ENCODE peak calls at places on chromosomes 2 and 18, in five cellular contexts. J is sigmoid colon, Z is PC-3, A is fibroblast of the aortic adventitia, K is fibroblast of lung. B is an unnamed sample.

GRCh38 chr2:54402350-54402749 is 53.8 kb upstream of the SPTBN1 start:
- DNase-seq in J (peak), Z (no peak), A (peak), K (peak), B (no peak)

GRCh38 chr2:32732912-32733472 is 105.1 kb downstream of the TTC27 start:
- DNase-seq in J (no peak), Z (no peak), A (no peak), K (no peak), B (no peak)

GRCh38 chr2:229920011-229920781 is 1.6 kb downstream of the TRIP12 start:
- DNase-seq in J (no peak), Z (no peak), A (peak), K (peak), B (no peak)

GRCh38 chr2:100367163-100367562 is 44.9 kb upstream of the LONRF2 start:
- DNase-seq in J (no peak), Z (no peak), A (no peak), K (no peak), B (no peak)

GRCh38 chr2:180276733-180277132 is 269.6 kb upstream of the CWC22 start:
- DNase-seq in J (no peak), Z (no peak), A (no peak), K (no peak), B (no peak)

GRCh38 chr2:34545486-34546136 is 946.5 kb upstream of the FAM98A start:
- DNase-seq in J (no peak), Z (no peak), A (no peak), K (no peak), B (no peak)

GRCh38 chr2:118266086-118266485 is 177.8 kb downstream of the INSIG2 start:
- DNase-seq in J (no peak), Z (peak), A (no peak), K (peak), B (no peak)

GRCh38 chr2:199457147-199458016 is at the start of gene SATB2:
- DNase-seq in J (peak), Z (peak), A (peak), K (peak), B (no peak)

GRCh38 chr2:222300725-222301295 is 2.0 kb upstream of the PAX3 start:
- DNase-seq in J (no peak), Z (no peak), A (no peak), K (peak), B (no peak)

GRCh38 chr2:186515376-186515775 is 29.3 kb downstream of the ZC3H15 start:
- DNase-seq in J (no peak), Z (no peak), A (no peak), K (peak), B (no peak)

GRCh38 chr2:197358927-197359326 is 48.3 kb upstream of the ANKRD44 start:
- DNase-seq in J (no peak), Z (peak), A (no peak), K (peak), B (no peak)

GRCh38 chr2:120831891-120832290 is 96.2 kb downstream of the GLI2 start:
- DNase-seq in J (peak), Z (no peak), A (no peak), K (no peak), B (no peak)

GRCh38 chr18:69885841-69886531 is 61.7 kb downstream of the CD226 start:
- DNase-seq in J (no peak), Z (no peak), A (no peak), K (no peak), B (peak)

GRCh38 chr2:191304939-191305875 is 60.0 kb downstream of the MYO1B start:
- DNase-seq in J (peak), Z (no peak), A (peak), K (peak), B (no peak)

GRCh38 chr2:197647961-197648690 is 27.3 kb downstream of the RFTN2 start:
- DNase-seq in J (no peak), Z (no peak), A (no peak), K (no peak), B (no peak)

GRCh38 chr2:43038034-43038719 is 188.2 kb downstream of the ZFP36L2 start:
- DNase-seq in J (no peak), Z (peak), A (peak), K (peak), B (no peak)

GRCh38 chr2:55224761-55225261 is 7.3 kb downstream of the CLHC1 start:
- DNase-seq in J (no peak), Z (no peak), A (no peak), K (no peak), B (no peak)

GRCh38 chr2:60602828-60603532 is 49.5 kb upstream of the BCL11A start:
- DNase-seq in J (no peak), Z (no peak), A (no peak), K (no peak), B (no peak)

GRCh38 chr18:7307586-7307985 is 76.7 kb downstream of the LRRC30 start:
- DNase-seq in J (no peak), Z (no peak), A (no peak), K (no peak), B (no peak)

GRCh38 chr2:239943991-239944441 is 81.1 kb downstream of the NDUFA10 start:
- DNase-seq in J (peak), Z (no peak), A (no peak), K (no peak), B (no peak)

GRCh38 chr18:44958040-44958439 is 277.4 kb downstream of the SETBP1 start:
- DNase-seq in J (no peak), Z (no peak), A (no peak), K (no peak), B (no peak)

GRCh38 chr2:6750389-6751158 is 115.1 kb downstream of the CMPK2 start:
- DNase-seq in J (no peak), Z (no peak), A (no peak), K (peak), B (no peak)

GRCh38 chr2:103959174-103960125 is 894.5 kb upstream of the POU3F3 start:
- DNase-seq in J (no peak), Z (peak), A (no peak), K (peak), B (no peak)

GRCh38 chr18:56715121-56715520 is 64.0 kb downstream of the WDR7 start:
- DNase-seq in J (no peak), Z (no peak), A (peak), K (peak), B (no peak)

GRCh38 chr18:56711706-56712445 is 60.7 kb downstream of the WDR7 start:
- DNase-seq in J (no peak), Z (no peak), A (peak), K (no peak), B (no peak)

GRCh38 chr18:56712761-56713160 is 61.6 kb downstream of the WDR7 start:
- DNase-seq in J (no peak), Z (no peak), A (no peak), K (no peak), B (no peak)

DNA sequence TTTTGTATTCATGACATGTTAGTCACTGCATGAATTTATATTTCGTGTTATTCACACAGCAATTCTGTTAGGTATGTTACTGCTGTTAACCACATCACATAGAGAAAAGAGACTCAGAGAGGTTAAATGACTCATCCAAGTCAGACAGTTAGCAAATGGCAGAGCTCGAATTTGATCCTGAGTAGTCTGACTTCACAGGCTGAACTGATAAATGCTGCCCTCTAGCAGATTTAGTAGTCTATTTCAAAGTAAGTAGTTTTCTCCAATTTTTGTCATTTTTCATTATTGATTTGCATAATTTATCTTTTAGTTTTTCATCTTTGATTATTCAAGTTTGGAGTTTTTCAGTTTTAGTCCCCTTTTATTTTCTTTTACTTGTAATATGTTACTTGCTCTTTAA is 58.3 kb downstream of the WDR7 start:
- DNase-seq in J (no peak), Z (peak), A (peak), K (peak), B (peak)
- TF ChIP-seq CTCF in J (no peak), Z (peak), A (no peak), K (no peak), B (no peak)

DNA sequence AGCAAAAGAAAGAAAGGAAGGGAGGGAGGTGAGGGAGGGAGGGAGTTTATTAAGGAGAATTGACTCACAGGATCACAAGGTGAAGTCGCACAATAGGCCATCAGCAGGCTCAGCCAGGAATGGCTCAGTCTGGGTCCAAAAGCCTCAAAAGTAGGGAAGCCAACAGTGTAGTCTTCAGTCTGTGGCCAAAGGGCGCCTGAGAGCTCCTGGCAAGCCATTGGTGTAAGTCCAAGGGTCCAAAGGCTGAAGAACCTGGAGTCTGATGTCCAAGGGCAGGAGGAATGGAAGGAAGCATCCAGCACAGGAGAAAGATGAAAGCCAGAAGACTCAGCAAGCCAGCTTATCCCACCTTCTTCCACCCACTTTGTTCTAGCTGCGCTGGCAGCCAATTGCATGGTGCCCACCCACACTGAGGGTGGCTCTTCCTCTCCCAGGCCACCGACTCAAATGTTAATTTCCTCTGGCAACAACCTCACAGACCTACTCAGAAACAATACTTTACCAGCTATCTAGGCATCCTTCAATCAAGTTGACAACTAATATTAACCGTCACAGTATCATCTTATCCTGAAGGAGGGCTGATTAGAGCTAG is 5.8 kb upstream of the ACAA2 start:
- DNase-seq in J (no peak), Z (no peak), A (no peak), K (no peak), B (no peak)
- H3K4me3 ChIP-seq in J (no peak), Z (no peak), A (no peak), K (no peak), B (no peak)

GRCh38 chr2:75290600-75291140 is 91.3 kb upstream of the TACR1 start:
- DNase-seq in J (no peak), Z (no peak), A (peak), K (peak), B (no peak)
- TF ChIP-seq CTCF in J (no peak), Z (peak), A (peak), K (peak), B (no peak)

GRCh38 chr2:85853499-85854165 is 35.2 kb downstream of the ST3GAL5 start:
- DNase-seq in J (no peak), Z (no peak), A (no peak), K (no peak), B (peak)
- H3K4me3 ChIP-seq in J (no peak), Z (no peak), A (no peak), K (no peak), B (peak)

GRCh38 chr2:238304116-238304515 is 15.7 kb upstream of the PER2 start:
- DNase-seq in J (peak), Z (no peak), A (no peak), K (no peak), B (no peak)

GRCh38 chr2:238305965-238306679 is 14.2 kb upstream of the TRAF3IP1 start:
- DNase-seq in J (no peak), Z (no peak), A (no peak), K (no peak), B (no peak)

GRCh38 chr2:238305092-238305862 is 15.0 kb upstream of the TRAF3IP1 start:
- DNase-seq in J (peak), Z (peak), A (no peak), K (no peak), B (no peak)

GRCh38 chr2:238306680-238306998 is 13.7 kb upstream of the TRAF3IP1 start:
- DNase-seq in J (peak), Z (no peak), A (no peak), K (no peak), B (no peak)

DNA sequence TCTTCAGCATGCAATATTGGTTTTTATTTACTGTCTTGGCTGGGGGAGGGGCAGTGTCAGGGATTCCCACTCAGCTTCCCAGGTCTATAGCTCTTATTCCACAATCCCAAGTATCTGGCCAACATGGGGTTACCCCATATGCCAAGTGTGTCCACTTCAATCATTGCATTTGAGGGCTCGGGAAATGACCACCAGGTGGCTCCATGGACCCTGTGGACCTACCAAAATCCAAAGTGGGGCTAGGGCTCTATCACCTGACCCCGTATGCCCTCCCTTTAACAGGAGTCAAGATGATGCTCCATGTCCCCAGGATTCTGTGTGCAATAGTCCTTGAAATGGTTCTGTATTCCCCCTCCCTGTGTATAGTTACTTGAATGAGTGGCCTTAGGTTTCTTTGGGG is 12.1 kb upstream of the TRAF3IP1 start:
- DNase-seq in J (peak), Z (no peak), A (no peak), K (no peak), B (no peak)
- TF ChIP-seq CTCF in J (no peak), Z (peak), A (peak), K (no peak), B (peak)

GRCh38 chr2:68831688-68832087 is 39.5 kb downstream of the BMP10 start:
- DNase-seq in J (no peak), Z (no peak), A (peak), K (peak), B (no peak)
- H3K4me3 ChIP-seq in J (no peak), Z (no peak), A (no peak), K (no peak), B (no peak)

GRCh38 chr2:38446418-38446817 is 69.3 kb upstream of the ATL2 start:
- DNase-seq in J (no peak), Z (no peak), A (no peak), K (no peak), B (no peak)
- TF ChIP-seq CTCF in J (no peak), Z (peak), A (peak), K (no peak), B (no peak)